ENCODE peak calls at places on chromosome 3, in eight cellular contexts. D, K, Y, N, M, F, U and A are unnamed samples.

GRCh38 chr3:18308096-18308495 is 117.0 kb downstream of the SATB1 start:
- DNase-seq in K (no peak), F (no peak), Y (no peak), M (no peak), N (no peak), D (no peak), U (no peak), A (no peak)

GRCh38 chr3:30012941-30013543 is 593.4 kb upstream of the TGFBR2 start:
- DNase-seq in K (peak; percentile 60), M (peak; percentile 45), F (peak; percentile 48), D (peak; percentile 85), Y (peak; percentile 78), U (peak; percentile 89), N (peak; percentile 63), A (peak; percentile 82)

GRCh38 chr3:4834403-4834866 is 144.8 kb upstream of the BHLHE40 start:
- DNase-seq in Y (no peak), K (no peak), D (no peak), F (no peak), M (no peak), N (peak; percentile 66), U (no peak), A (no peak)

GRCh38 chr3:103295974-103296570 is 861.3 kb downstream of the ZPLD1 start:
- DNase-seq in F (no peak), Y (peak; percentile 48), K (peak; percentile 12), U (no peak), D (peak; percentile 20), N (no peak), M (no peak), A (no peak)

GRCh38 chr3:40620151-40620550 is 95.4 kb downstream of the ZNF621 start:
- DNase-seq in Y (no peak), M (no peak), U (no peak), K (no peak), F (no peak), N (no peak), D (no peak), A (no peak)

GRCh38 chr3:192929146-192929545 is 11.5 kb upstream of the MB21D2 start:
- DNase-seq in Y (no peak), F (no peak), K (peak; percentile 83), U (no peak), N (no peak), M (no peak), D (no peak), A (no peak)

GRCh38 chr3:62493116-62493801 is 119.9 kb upstream of the FEZF2 start:
- DNase-seq in Y (peak; percentile 3), M (no peak), U (no peak), D (peak; percentile 8), K (no peak), F (no peak), N (no peak), A (no peak)

GRCh38 chr3:134647902-134648760 is 2.7 kb downstream of the KY start:
- DNase-seq in Y (no peak), F (no peak), D (no peak), N (no peak), U (no peak), M (peak; percentile 45), K (no peak), A (no peak)

GRCh38 chr3:168094580-168094876 is 1.2 kb downstream of the GOLIM4 start:
- DNase-seq in M (no peak), D (peak; percentile 79), K (no peak), U (no peak), N (no peak), F (no peak), Y (no peak), A (no peak)

GRCh38 chr3:185082149-185082548 is 70.7 kb downstream of the C3orf70 start:
- DNase-seq in M (no peak), U (no peak), Y (no peak), K (no peak), F (no peak), D (no peak), N (no peak), A (no peak)

GRCh38 chr3:160052385-160053047 is 63.9 kb downstream of the IL12A start:
- DNase-seq in N (no peak), U (no peak), F (no peak), Y (no peak), D (no peak), M (no peak), K (no peak), A (no peak)

GRCh38 chr3:183038764-183039163 is 58.4 kb upstream of the DCUN1D1 start:
- DNase-seq in N (no peak), F (no peak), U (no peak), Y (no peak), K (no peak), M (no peak), D (no peak), A (no peak)

GRCh38 chr3:129609591-129610169 is 3.2 kb upstream of the PLXND1 start:
- DNase-seq in F (no peak), D (no peak), U (no peak), K (peak; percentile 9), N (no peak), Y (no peak), M (no peak), A (no peak)

GRCh38 chr3:115835946-115836345 is 212.6 kb downstream of the GAP43 start:
- DNase-seq in M (no peak), U (no peak), D (no peak), N (no peak), Y (peak; percentile 76), F (no peak), K (no peak), A (no peak)

GRCh38 chr3:197458179-197458707 is 97.5 kb downstream of the BDH1 start:
- DNase-seq in D (no peak), M (no peak), F (no peak), N (peak; percentile 68), K (peak; percentile 38), Y (no peak), U (no peak), A (peak; percentile 66)

GRCh38 chr3:141939759-141940158 is 63.3 kb downstream of the ATP1B3 start:
- DNase-seq in N (no peak), K (no peak), F (no peak), Y (no peak), M (no peak), U (no peak), D (no peak), A (no peak)

GRCh38 chr3:172275586-172275985 is 172.7 kb downstream of the GHSR start:
- DNase-seq in Y (no peak), F (no peak), D (no peak), K (no peak), M (no peak), N (no peak), U (no peak), A (no peak)

GRCh38 chr3:167839460-167839859 is 103.9 kb downstream of the SERPINI1 start:
- DNase-seq in K (peak; percentile 45), M (no peak), F (no peak), U (no peak), Y (no peak), N (no peak), D (no peak), A (no peak)

GRCh38 chr3:150760431-150761200 is 2.4 kb downstream of the SIAH2 start:
- DNase-seq in U (no peak), N (no peak), F (no peak), Y (no peak), K (no peak), M (no peak), D (no peak), A (no peak)

GRCh38 chr3:126745760-126746394 is 41.8 kb downstream of the CHCHD6 start:
- DNase-seq in N (peak; percentile 88), F (peak; percentile 76), K (no peak), M (peak; percentile 34), D (no peak), Y (no peak), U (no peak), A (peak; percentile 82)

GRCh38 chr3:112623213-112623612 is 17.7 kb downstream of the CCDC80 start:
- DNase-seq in K (no peak), Y (no peak), D (no peak), M (no peak), F (no peak), U (no peak), N (no peak), A (no peak)
- H3K27ac ChIP-seq in K (no peak overlapping the region), Y (no peak overlapping the region), D (no peak overlapping the region), M (no peak overlapping the region), F (no peak overlapping the region), U (no peak overlapping the region), N (no peak overlapping the region), A (no peak overlapping the region)

DNA sequence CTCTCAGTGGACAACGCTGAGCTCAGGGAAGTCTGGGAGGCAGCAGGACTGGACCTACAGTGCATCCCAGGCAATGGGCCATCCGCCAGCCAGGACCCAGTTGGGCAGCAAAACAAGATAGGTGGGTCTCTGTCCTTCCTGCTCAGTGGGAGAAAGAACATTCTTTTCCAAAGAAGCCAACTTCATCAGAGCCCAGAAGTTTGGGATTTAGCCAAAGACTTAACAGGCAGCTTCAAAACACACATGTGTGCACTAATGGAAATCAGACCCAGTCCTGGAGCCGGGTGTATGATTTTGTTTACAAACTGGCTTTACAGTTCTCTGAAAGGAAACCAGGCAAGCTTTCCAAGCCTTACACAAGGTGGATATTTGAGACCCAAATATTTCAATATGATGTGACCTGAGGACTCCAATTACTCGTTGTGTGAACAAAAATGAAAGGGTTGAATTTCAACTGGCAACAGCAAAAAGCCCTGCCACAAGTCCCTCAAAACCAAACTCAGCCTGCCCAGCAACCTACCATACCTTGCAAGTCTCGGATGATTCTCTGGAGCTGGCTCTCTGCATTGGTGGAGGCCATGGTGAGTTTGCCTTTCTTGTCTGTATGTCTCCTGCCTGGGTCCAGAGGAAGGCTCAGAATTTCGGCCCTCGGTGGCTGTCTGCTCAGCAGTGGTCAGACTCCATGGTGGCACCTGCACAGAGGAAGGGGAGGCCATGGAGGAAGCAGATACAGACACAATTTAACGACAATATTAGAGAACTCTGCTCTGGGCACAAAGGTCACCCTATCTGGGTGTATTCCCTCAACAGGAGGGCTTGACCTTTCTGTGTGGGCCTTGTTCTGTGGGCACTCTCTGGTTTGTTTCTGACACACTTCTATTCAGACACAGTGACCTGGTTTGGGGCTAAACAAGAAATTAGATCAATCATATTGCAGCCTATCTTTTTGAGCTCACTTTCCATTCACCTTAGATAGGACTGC is 11.0 kb downstream of the FYCO1 start:
- DNase-seq in M (peak; percentile 42), K (no peak), F (no peak), Y (peak; percentile 62), D (no peak), U (no peak), N (no peak), A (no peak)
- H3K4me1 ChIP-seq in M (peaks cover 97% of the 10 kb centered on the region), K (peaks cover 9% of the 10 kb centered on the region), F (peaks cover 51% of the 10 kb centered on the region), Y (peaks cover 56% of the 10 kb centered on the region), D (no peaks in the 10 kb centered on the region), U (peaks cover 56% of the 10 kb centered on the region), N (peaks cover 48% of the 10 kb centered on the region), A (peaks cover 22% of the 10 kb centered on the region)

GRCh38 chr3:49501258-49501609 is 31.2 kb downstream of the DAG1 start:
- DNase-seq in F (no peak), U (no peak), N (no peak), K (no peak), D (no peak), M (no peak), Y (no peak), A (no peak)
- H3K27ac ChIP-seq in F (peak overlapping the region; percentile 75), U (peak overlapping the region; percentile 94), N (peak overlapping the region; percentile 33), K (peak overlapping the region; percentile 80), D (no peak overlapping the region), M (peak overlapping the region; percentile 98), Y (peak overlapping the region; percentile 89), A (peak overlapping the region; percentile 73)

DNA sequence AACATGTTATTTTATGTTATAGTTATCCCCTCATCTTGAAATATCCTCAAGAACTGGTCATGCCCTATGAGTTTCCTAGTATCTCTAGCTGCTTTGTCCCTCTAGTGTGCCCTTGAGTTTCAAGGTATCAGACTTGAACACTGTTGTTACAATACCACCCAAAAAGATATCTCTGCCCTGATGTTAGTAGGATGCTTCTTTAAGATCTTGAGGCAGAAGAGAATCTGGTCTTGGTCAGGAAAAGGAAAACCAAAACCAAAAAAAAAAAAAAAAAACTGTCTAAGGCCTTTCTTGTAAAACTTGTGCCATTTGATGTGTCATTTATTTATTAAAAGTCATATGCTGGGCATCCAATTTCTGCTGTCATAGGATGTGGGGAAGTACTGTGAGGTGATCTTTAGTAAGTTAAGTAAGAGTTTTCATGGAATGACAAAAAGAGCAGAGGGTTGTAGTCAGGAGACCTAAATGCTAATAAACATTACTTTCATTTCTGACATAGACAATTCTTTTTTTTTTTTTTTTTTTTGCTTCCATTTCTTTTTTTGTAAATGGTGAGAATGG is 229.7 kb downstream of the NECTIN3 start:
- DNase-seq in U (no peak), F (no peak), M (no peak), N (no peak), Y (no peak), K (no peak), D (no peak), A (no peak)
- H3K4me1 ChIP-seq in U (no peaks in the 10 kb centered on the region), F (no peaks in the 10 kb centered on the region), M (no peaks in the 10 kb centered on the region), N (no peaks in the 10 kb centered on the region), Y (no peaks in the 10 kb centered on the region), K (no peaks in the 10 kb centered on the region), D (peaks cover 8% of the 10 kb centered on the region), A (no peaks in the 10 kb centered on the region)